ENCODE peak calls at places on chromosome 13, in eight cellular contexts. L is CD8-positive, alpha-beta T cell; M is PC-3; V is hepatocyte; R is PC-9; Y is heart right ventricle; J is pancreas; G is brain microvascular endothelial cell. D is an unnamed sample. For H3K27me3, the result is how much of the 10 kb centered on the place peaks cover.

GRCh38 chr13:36675213-36675536 is 1.4 kb downstream of the SERTM1 start:
- DNase-seq in L (no peak), M (no peak), V (no peak), R (no peak), Y (no peak), J (no peak), G (no peak), D (no peak)

GRCh38 chr13:112971288-112971643 is 2.3 kb downstream of the MCF2L start:
- DNase-seq in L (no peak), M (no peak), V (no peak), R (no peak), Y (no peak), J (no peak), G (no peak), D (no peak)

GRCh38 chr13:97268772-97269171 is 46.6 kb downstream of the MBNL2 start:
- DNase-seq in L (no peak), M (no peak), V (no peak), R (no peak), Y (no peak), J (no peak), G (no peak), D (no peak)

GRCh38 chr13:105135852-105136251 is 1399.6 kb downstream of the EFNB2 start:
- DNase-seq in L (no peak), M (no peak), V (no peak), R (no peak), Y (no peak), J (no peak), G (no peak), D (no peak)

GRCh38 chr13:113588394-113589111 is 4.0 kb downstream of the TFDP1 start:
- DNase-seq in L (no peak), M (no peak), V (no peak), R (no peak), Y (no peak), J (peak), G (no peak), D (no peak)

GRCh38 chr13:44237276-44237767 is 136.3 kb upstream of the SERP2 start:
- DNase-seq in L (no peak), M (peak), V (peak), R (peak), Y (peak), J (peak), G (peak), D (peak)

GRCh38 chr13:91162180-91162579 is 185.3 kb upstream of the MIR17HG start:
- DNase-seq in L (no peak), M (no peak), V (no peak), R (no peak), Y (no peak), J (no peak), G (no peak), D (no peak)

GRCh38 chr13:22235950-22236290 is 565.0 kb downstream of the FGF9 start:
- DNase-seq in L (no peak), M (no peak), V (no peak), R (no peak), Y (no peak), J (no peak), G (no peak), D (no peak)

GRCh38 chr13:97353927-97354326 is 80.0 kb upstream of the RAP2A start:
- DNase-seq in L (no peak), M (no peak), V (no peak), R (peak), Y (no peak), J (no peak), G (peak), D (no peak)

GRCh38 chr13:45055902-45056648 is 64.2 kb upstream of the GTF2F2 start:
- DNase-seq in L (no peak), M (peak), V (no peak), R (no peak), Y (no peak), J (no peak), G (no peak), D (no peak)

GRCh38 chr13:113328851-113329250 is 31.8 kb downstream of the LAMP1 start:
- DNase-seq in L (no peak), M (no peak), V (no peak), R (no peak), Y (no peak), J (no peak), G (no peak), D (no peak)

GRCh38 chr13:32267836-32268439 is 47.2 kb downstream of the ZAR1L start:
- DNase-seq in L (peak), M (peak), V (peak), R (peak), Y (no peak), J (peak), G (no peak), D (no peak)

GRCh38 chr13:104594801-104595200 is 1528.6 kb upstream of the SLC10A2 start:
- DNase-seq in L (no peak), M (no peak), V (no peak), R (no peak), Y (no peak), J (no peak), G (no peak), D (no peak)

GRCh38 chr13:101467415-101467814 is 14.9 kb downstream of the ITGBL1 start:
- DNase-seq in L (no peak), M (no peak), V (no peak), R (no peak), Y (no peak), J (no peak), G (no peak), D (no peak)

GRCh38 chr13:77310579-77311279 is 16.2 kb downstream of the MYCBP2 start:
- DNase-seq in L (no peak), M (peak), V (peak), R (no peak), Y (no peak), J (no peak), G (no peak), D (no peak)

GRCh38 chr13:46149272-46150133 is 32.5 kb downstream of the LCP1 start:
- DNase-seq in L (no peak), M (peak), V (no peak), R (no peak), Y (no peak), J (no peak), G (peak), D (no peak)

GRCh38 chr13:93270769-93271753 is 44.5 kb downstream of the GPC6 start:
- DNase-seq in L (no peak), M (no peak), V (no peak), R (no peak), Y (no peak), J (no peak), G (no peak), D (no peak)

GRCh38 chr13:21240586-21240985 is 64.1 kb downstream of the MRPL57 start:
- DNase-seq in L (no peak), M (peak), V (no peak), R (no peak), Y (no peak), J (no peak), G (peak), D (no peak)

GRCh38 chr13:114268344-114269280 is 12.8 kb upstream of the UPF3A start:
- DNase-seq in L (no peak), M (no peak), V (no peak), R (no peak), Y (no peak), J (no peak), G (no peak), D (no peak)

GRCh38 chr13:33536639-33537425 is 251.3 kb upstream of the STARD13 start:
- DNase-seq in L (no peak), M (peak), V (no peak), R (no peak), Y (no peak), J (no peak), G (peak), D (no peak)

GRCh38 chr13:92591117-92591516 is 635.5 kb upstream of the GPC6 start:
- DNase-seq in L (no peak), M (no peak), V (no peak), R (no peak), Y (no peak), J (no peak), G (no peak), D (no peak)

GRCh38 chr13:113935081-113935511 is 38.8 kb downstream of the C13orf46 start:
- DNase-seq in L (no peak), M (no peak), V (no peak), R (no peak), Y (no peak), J (no peak), G (no peak), D (no peak)

GRCh38 chr13:97161832-97162231 is 60.3 kb upstream of the MBNL2 start:
- DNase-seq in L (no peak), M (no peak), V (no peak), R (no peak), Y (no peak), J (no peak), G (no peak), D (no peak)

GRCh38 chr13:95296326-95296939 is 4.8 kb downstream of the ABCC4 start:
- DNase-seq in L (no peak), M (peak), V (peak), R (peak), Y (peak), J (peak), G (no peak), D (no peak)

GRCh38 chr13:95784161-95784880 is 107.4 kb downstream of the DNAJC3 start:
- DNase-seq in L (no peak), M (peak), V (peak), R (no peak), Y (no peak), J (no peak), G (peak), D (no peak)

GRCh38 chr13:98543380-98544104 is 33.4 kb downstream of the STK24 start:
- DNase-seq in L (no peak), M (no peak), V (no peak), R (no peak), Y (no peak), J (no peak), G (no peak), D (no peak)
- H3K4me3 ChIP-seq in L (peak), M (no peak), V (no peak), R (no peak), Y (no peak), J (no peak), G (no peak), D (peak)

DNA sequence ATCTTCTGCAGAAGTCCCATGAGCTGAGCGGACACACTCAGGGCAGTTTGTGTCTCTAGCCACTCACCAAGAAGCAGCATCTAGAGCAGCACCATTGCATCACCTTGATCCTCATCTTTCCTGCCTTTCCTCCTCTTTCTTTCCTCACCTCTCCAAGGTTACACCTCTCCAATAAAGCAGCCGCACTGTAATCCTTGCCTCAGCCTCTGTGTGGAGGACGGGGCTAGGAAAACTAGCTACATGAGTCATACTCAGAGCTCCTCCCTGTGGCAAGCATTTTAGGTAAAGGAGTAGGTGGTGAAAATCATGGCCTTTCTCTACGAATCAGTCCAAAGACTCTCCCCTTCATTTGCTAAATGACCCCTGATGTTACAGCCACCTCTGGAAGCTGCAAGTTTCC is 108.8 kb downstream of the DNAJC15 start:
- DNase-seq in L (no peak), M (peak), V (peak), R (peak), Y (no peak), J (peak), G (peak), D (no peak)
- TF ChIP-seq CTCF in L (no peak), M (peak), V (peak), R (no peak), Y (peak), J (no peak), G (peak), D (peak)

GRCh38 chr13:99737456-99737855 is 234.1 kb downstream of the ZIC5 start:
- DNase-seq in L (no peak), M (no peak), V (no peak), R (no peak), Y (no peak), J (no peak), G (no peak), D (no peak)

GRCh38 chr13:99746857-99747710 is 224.5 kb downstream of the ZIC5 start:
- DNase-seq in L (no peak), M (no peak), V (no peak), R (no peak), Y (no peak), J (no peak), G (no peak), D (no peak)

GRCh38 chr13:99743079-99743478 is 228.5 kb downstream of the ZIC5 start:
- DNase-seq in L (no peak), M (no peak), V (no peak), R (no peak), Y (no peak), J (no peak), G (no peak), D (no peak)

GRCh38 chr13:99740261-99740979 is 231.1 kb downstream of the ZIC5 start:
- DNase-seq in L (no peak), M (no peak), V (no peak), R (no peak), Y (no peak), J (no peak), G (no peak), D (no peak)

DNA sequence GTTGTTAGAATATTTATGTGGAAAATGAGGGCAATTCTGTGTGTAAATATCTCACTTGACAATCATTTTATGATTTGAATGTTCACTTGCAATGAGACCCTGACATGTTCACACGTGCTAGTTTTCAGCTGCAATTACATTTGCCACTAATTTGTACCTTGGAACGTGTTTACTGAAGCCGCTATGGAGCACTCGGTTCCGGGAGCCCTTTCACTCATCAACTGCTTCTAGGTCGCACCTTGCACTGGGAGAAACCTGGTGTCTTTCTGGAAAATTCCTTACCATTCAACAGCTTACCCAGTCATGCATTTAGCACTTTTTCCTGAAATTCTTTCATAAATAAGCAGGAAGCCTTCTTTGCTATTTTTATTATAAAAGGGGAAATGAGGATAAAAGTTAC is 229.6 kb downstream of the ZIC5 start:
- DNase-seq in L (no peak), M (no peak), V (no peak), R (no peak), Y (no peak), J (no peak), G (no peak), D (no peak)
- H3K27me3 ChIP-seq in L (under half), M (under half), V (under half), R (under half), Y (under half), J (under half), G (under half), D (under half)

GRCh38 chr13:29877456-29878096 is 27.2 kb upstream of the UBL3 start:
- DNase-seq in L (no peak), M (no peak), V (peak), R (no peak), Y (no peak), J (no peak), G (no peak), D (no peak)
- H3K4me3 ChIP-seq in L (no peak), M (no peak), V (no peak), R (no peak), Y (no peak), J (no peak), G (no peak), D (no peak)

GRCh38 chr13:81874253-81874652 is 1533.3 kb upstream of the SPRY2 start:
- DNase-seq in L (no peak), M (no peak), V (peak), R (no peak), Y (no peak), J (no peak), G (no peak), D (no peak)

GRCh38 chr13:81874681-81875661 is 1534.0 kb upstream of the SPRY2 start:
- DNase-seq in L (no peak), M (peak), V (peak), R (peak), Y (no peak), J (no peak), G (no peak), D (no peak)

GRCh38 chr13:81872581-81872980 is 1531.7 kb upstream of the SPRY2 start:
- DNase-seq in L (no peak), M (peak), V (peak), R (peak), Y (no peak), J (peak), G (no peak), D (no peak)
- TF ChIP-seq CTCF in L (no peak), M (peak), V (peak), R (peak), Y (no peak), J (no peak), G (no peak), D (no peak)

DNA sequence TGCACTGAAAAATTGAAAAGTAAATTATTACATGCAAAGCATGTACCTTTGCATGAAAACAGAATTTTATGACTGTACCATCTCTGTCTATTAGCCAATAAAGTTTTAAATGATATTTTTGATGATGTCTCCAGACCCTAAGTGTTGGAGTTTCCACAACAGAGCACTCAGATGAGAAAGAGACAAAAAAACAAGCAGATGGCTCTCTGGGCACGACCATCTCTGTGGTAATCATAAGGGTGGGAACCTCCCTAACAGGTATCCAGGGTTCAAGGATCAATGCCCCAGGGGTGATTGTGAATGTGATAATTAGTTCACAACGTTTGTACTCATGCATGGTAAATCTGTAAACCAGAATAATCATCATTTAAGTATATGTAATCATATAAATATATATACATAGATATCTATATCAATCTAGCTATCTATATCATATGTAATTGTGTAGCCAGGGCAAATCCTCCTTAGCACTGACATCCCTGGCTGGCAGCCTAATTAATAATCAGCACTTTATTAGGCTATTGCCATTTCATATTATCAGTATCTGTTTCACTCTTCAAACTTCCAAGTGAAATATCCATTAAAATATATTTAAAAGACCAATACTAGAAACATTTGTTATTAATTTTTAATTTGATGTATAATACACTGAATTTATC is 41.2 kb upstream of the FAM124A start:
- DNase-seq in L (no peak), M (no peak), V (no peak), R (no peak), Y (no peak), J (no peak), G (no peak), D (no peak)
- H3K27me3 ChIP-seq in L (under half), M (under half), V (under half), R (half or more), Y (under half), J (under half), G (under half), D (under half)

D was measured in GM06990.